ENCODE peak calls at places on chromosomes 3 and 15, in six cellular contexts. T is mesendoderm, V is H9, F is neuronal stem cell, E is mesenchymal stem cell, U is IMR-90. N is an unnamed sample.

GRCh38 chr3:150015906-150016305 is 45.2 kb upstream of the PFN2 start:
- DNase-seq in T (no peak), V (no peak), F (no peak), E (no peak), U (no peak), N (no peak)

GRCh38 chr3:197881601-197882000 is 68.4 kb upstream of the RPL35A start:
- DNase-seq in T (no peak), V (no peak), F (no peak), E (no peak), U (no peak), N (no peak)

GRCh38 chr3:184320099-184320445 is 5.7 kb downstream of the EIF4G1 start:
- DNase-seq in T (no peak), V (no peak), F (no peak), E (peak), U (peak), N (no peak)

GRCh38 chr3:64925575-64925974 is 237.8 kb upstream of the ADAMTS9 start:
- DNase-seq in T (no peak), V (no peak), F (no peak), E (no peak), U (no peak), N (no peak)

GRCh38 chr3:24220859-24221657 is 273.6 kb downstream of the THRB start:
- DNase-seq in T (peak), V (no peak), F (no peak), E (peak), U (peak), N (peak)

GRCh38 chr3:10242182-10243065 is 5.8 kb upstream of the TATDN2 start:
- DNase-seq in T (no peak), V (no peak), F (no peak), E (peak), U (peak), N (no peak)

GRCh38 chr3:182592747-182593146 is 200.6 kb upstream of the ATP11B start:
- DNase-seq in T (no peak), V (no peak), F (no peak), E (no peak), U (no peak), N (no peak)

GRCh38 chr3:127467386-127467785 is 123.1 kb downstream of the TPRA1 start:
- DNase-seq in T (peak), V (peak), F (no peak), E (no peak), U (no peak), N (no peak)

GRCh38 chr3:44206301-44206700 is 35.4 kb upstream of the TOPAZ1 start:
- DNase-seq in T (no peak), V (no peak), F (no peak), E (no peak), U (no peak), N (no peak)

GRCh38 chr15:42270551-42270950 is 2.5 kb upstream of the GANC start:
- DNase-seq in T (no peak), V (no peak), F (no peak), E (no peak), U (no peak), N (no peak)

GRCh38 chr3:184552296-184552695 is 9.3 kb upstream of the EPHB3 start:
- DNase-seq in T (no peak), V (no peak), F (no peak), E (no peak), U (no peak), N (no peak)

DNA sequence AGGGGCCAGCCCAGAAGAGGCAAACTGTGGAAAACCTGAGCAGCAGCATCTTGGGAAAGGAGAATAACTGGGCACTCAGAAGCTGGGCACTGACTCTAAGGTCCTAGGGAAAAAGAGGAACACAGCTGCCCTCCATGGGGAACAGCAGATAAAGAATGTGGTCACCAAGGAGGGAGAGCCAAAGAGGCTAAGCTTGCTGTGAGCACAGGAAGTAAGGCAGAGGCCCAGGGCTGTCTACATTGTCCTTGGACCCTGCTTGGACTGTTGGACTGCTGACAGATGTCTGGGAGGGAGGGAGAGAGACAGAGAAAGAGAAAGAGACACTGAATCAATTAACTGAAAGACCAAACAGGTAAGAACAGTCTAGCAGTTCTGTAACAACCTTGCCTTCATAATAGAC is 4.5 kb upstream of the MNS1 start:
- DNase-seq in T (no peak), V (no peak), F (no peak), E (no peak), U (no peak), N (no peak)
- H3K23ac ChIP-seq in T (no peak), V (no peak), F (no peak), E (no peak), U (no peak), N (no peak)

GRCh38 chr15:99996667-99997066 is 263.4 kb upstream of the LYSMD4 start:
- DNase-seq in T (no peak), V (no peak), F (no peak), E (no peak), U (no peak), N (no peak)

GRCh38 chr15:99993681-99994131 is 260.5 kb upstream of the LYSMD4 start:
- DNase-seq in T (no peak), V (no peak), F (no peak), E (no peak), U (no peak), N (no peak)

GRCh38 chr15:99994849-99995248 is 261.6 kb upstream of the LYSMD4 start:
- DNase-seq in T (peak), V (no peak), F (peak), E (no peak), U (no peak), N (no peak)

GRCh38 chr15:99992611-99993231 is 259.5 kb upstream of the LYSMD4 start:
- DNase-seq in T (no peak), V (no peak), F (no peak), E (no peak), U (no peak), N (no peak)

GRCh38 chr15:99993262-99993661 is 260.0 kb upstream of the LYSMD4 start:
- DNase-seq in T (no peak), V (no peak), F (no peak), E (no peak), U (no peak), N (no peak)
- H3K9ac ChIP-seq in T (no peak), V (no peak), F (no peak), E (no peak), U (no peak), N (no peak)

GRCh38 chr3:101248786-101249185 is 71.6 kb downstream of the IMPG2 start:
- DNase-seq in T (no peak), V (no peak), F (no peak), E (no peak), U (no peak), N (no peak)
- H3K23ac ChIP-seq in T (no peak), V (no peak), F (no peak), E (no peak), U (no peak), N (no peak)

GRCh38 chr3:116001063-116001765 is 377.9 kb downstream of the GAP43 start:
- DNase-seq in T (no peak), V (no peak), F (no peak), E (no peak), U (peak), N (no peak)
- H3K9ac ChIP-seq in T (no peak), V (no peak), F (no peak), E (peak), U (no peak), N (no peak)

DNA sequence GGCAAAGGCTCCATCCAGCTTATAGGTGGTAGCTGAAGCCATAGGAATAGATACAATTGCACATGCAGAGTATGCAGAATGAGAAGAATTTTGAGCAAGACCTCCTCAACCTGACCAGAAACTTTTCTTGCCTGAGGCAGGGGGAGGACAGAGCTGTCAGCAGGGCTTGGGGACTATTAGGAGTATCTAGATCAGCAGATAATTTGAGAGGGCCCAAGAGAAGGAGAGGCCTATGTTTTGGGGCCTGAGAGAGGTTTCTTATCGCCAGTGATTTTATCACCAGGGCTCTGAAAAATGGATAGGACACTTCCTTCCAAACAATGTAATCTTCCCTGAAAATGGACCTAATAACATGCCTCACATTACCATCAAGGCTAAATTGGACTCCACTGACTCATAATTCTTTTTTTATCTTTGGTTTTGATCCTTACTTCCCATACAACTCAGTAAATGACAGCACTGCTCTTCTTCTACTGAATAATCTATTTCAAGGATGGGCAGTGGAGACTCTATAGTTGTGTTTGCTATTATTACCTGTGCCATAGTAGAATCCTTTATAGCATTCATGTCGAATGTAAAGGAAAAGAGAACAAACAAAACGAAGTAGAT is 15.8 kb upstream of the RAMAC start:
- DNase-seq in T (no peak), V (no peak), F (no peak), E (no peak), U (no peak), N (no peak)
- H3K23ac ChIP-seq in T (no peak), V (no peak), F (no peak), E (no peak), U (no peak), N (no peak)

GRCh38 chr3:88957751-88958452 is 149.5 kb upstream of the EPHA3 start:
- DNase-seq in T (peak), V (no peak), F (no peak), E (peak), U (peak), N (no peak)
- H3K9ac ChIP-seq in T (no peak), V (no peak), F (no peak), E (peak), U (peak), N (no peak)

DNA sequence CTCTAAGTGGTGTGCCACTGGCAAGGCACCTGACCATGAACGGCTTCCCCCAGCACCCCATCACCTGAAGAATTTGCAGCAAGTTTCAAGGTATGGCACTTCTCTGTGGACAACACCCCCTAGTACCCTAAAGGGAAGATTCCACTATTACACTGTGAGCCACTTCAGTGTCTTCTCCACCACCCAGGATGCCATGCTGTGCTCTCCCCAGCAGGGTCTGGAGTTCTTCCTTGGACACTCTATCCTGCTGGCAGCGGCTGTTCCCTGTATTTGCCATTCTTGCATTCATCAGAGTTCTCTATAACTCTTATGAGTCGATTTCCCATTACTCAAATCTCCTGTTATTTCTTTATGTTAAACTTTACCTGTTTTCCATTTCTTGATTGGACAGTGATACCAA is 33.9 kb upstream of the RNU6-1 start:
- DNase-seq in T (no peak), V (no peak), F (no peak), E (no peak), U (no peak), N (no peak)
- H3K23ac ChIP-seq in T (no peak), V (no peak), F (no peak), E (no peak), U (no peak), N (no peak)